ENCODE peak calls at places on chromosomes 12 and 14, in seven cellular contexts. X is nephron progenitor cell; W is activated T-cell treated with anti-CD3 and anti-CD28 coated beads, Interleukin-2, amount 50 U/mL, for 24 hours; B is MV-4-11; M is tibial artery; D is activated T-helper 1 cell treated with anti-CD3 and anti-CD28 coated beads, Interleukin-12 subunit alpha, Interleukin-12 subunit beta, Interleukin-2, Interleukin-4 antibody, amounts not matched to agents 30 ng/mL and 10 ng/mL and 1 ng/mL, durations not matched to agents 14 hours and 24 hours and 36 hours; V is SJCRH30. O is an unnamed sample.

GRCh38 chr14:95265106-95266094 is 54.3 kb downstream of the CLMN start:
- DNase-seq in X (no peak), W (no peak), B (peak), M (no peak), D (peak), V (peak), O (peak)

GRCh38 chr12:52522346-52523011 is 2.3 kb upstream of the KRT5 start:
- DNase-seq in X (no peak), W (no peak), B (no peak), M (no peak), D (no peak), V (no peak), O (no peak)

GRCh38 chr12:76226397-76226796 is 121.8 kb downstream of the BBS10 start:
- DNase-seq in X (no peak), W (no peak), B (peak), M (no peak), D (no peak), V (no peak), O (no peak)

GRCh38 chr12:78933014-78933413 is 68.4 kb downstream of the SYT1 start:
- DNase-seq in X (no peak), W (no peak), B (no peak), M (no peak), D (no peak), V (no peak), O (no peak)

GRCh38 chr14:52023518-52023917 is 34.2 kb downstream of the RTRAF start:
- DNase-seq in X (no peak), W (no peak), B (no peak), M (no peak), D (no peak), V (no peak), O (no peak)

GRCh38 chr14:26281280-26281998 is 316.4 kb downstream of the NOVA1 start:
- DNase-seq in X (no peak), W (no peak), B (no peak), M (no peak), D (no peak), V (no peak), O (no peak)

GRCh38 chr14:101556566-101557320 is 4.6 kb upstream of the DIO3 start:
- DNase-seq in X (no peak), W (no peak), B (no peak), M (no peak), D (no peak), V (no peak), O (no peak)

GRCh38 chr12:132153501-132154340 is 9.5 kb downstream of the NOC4L start:
- DNase-seq in X (peak), W (peak), B (peak), M (peak), D (peak), V (peak), O (peak)

GRCh38 chr12:15627995-15628945 is 160.9 kb downstream of the EPS8 start:
- DNase-seq in X (no peak), W (no peak), B (no peak), M (no peak), D (no peak), V (no peak), O (no peak)

GRCh38 chr12:122990561-122990960 is 10.1 kb downstream of the ARL6IP4 start:
- DNase-seq in X (no peak), W (no peak), B (no peak), M (no peak), D (no peak), V (no peak), O (no peak)

GRCh38 chr14:102221026-102221425 is 81.3 kb downstream of the WDR20 start:
- DNase-seq in X (no peak), W (no peak), B (no peak), M (no peak), D (no peak), V (no peak), O (no peak)

GRCh38 chr14:68255697-68256178 is 436.2 kb downstream of the RAD51B start:
- DNase-seq in X (no peak), W (no peak), B (no peak), M (no peak), D (no peak), V (no peak), O (no peak)

GRCh38 chr12:72491399-72491798 is 219.2 kb downstream of the TRHDE start:
- DNase-seq in X (no peak), W (no peak), B (no peak), M (no peak), D (no peak), V (no peak), O (no peak)

GRCh38 chr12:85280984-85281946 is 1.2 kb downstream of the ALX1 start:
- DNase-seq in X (peak), W (no peak), B (no peak), M (no peak), D (no peak), V (no peak), O (no peak)

GRCh38 chr12:13171921-13172859 is 24.3 kb upstream of the EMP1 start:
- DNase-seq in X (peak), W (no peak), B (no peak), M (no peak), D (no peak), V (peak), O (no peak)